ENCODE peak calls at places on chromosomes 13 and 19, in five cellular contexts. G is GM23338, C is neuronal stem cell, V is A549, T is MM.1S. R is an unnamed sample.

GRCh38 chr13:84279166-84279565 is 396.9 kb upstream of the SLITRK1 start:
- DNase-seq in G (no peak), C (no peak), V (no peak), T (no peak), R (no peak)

GRCh38 chr13:99448586-99448985 is 52.7 kb upstream of the TM9SF2 start:
- DNase-seq in G (no peak), C (no peak), V (no peak), T (no peak), R (no peak)

GRCh38 chr13:32530841-32531253 is 7.7 kb downstream of the N4BP2L2 start:
- DNase-seq in G (peak), C (no peak), V (no peak), T (peak), R (peak)

GRCh38 chr13:110284809-110285519 is 22.0 kb downstream of the COL4A1 start:
- DNase-seq in G (no peak), C (no peak), V (no peak), T (no peak), R (no peak)

GRCh38 chr19:38684078-38684861 is 36.8 kb downstream of the ACTN4 start:
- DNase-seq in G (no peak), C (no peak), V (peak), T (peak), R (no peak)

GRCh38 chr13:103282571-103283450 is 216.6 kb upstream of the SLC10A2 start:
- DNase-seq in G (no peak), C (no peak), V (peak), T (no peak), R (no peak)

GRCh38 chr13:93116809-93117208 is 109.8 kb upstream of the GPC6 start:
- DNase-seq in G (peak), C (no peak), V (no peak), T (peak), R (no peak)

GRCh38 chr13:23921451-23921888 is 24.2 kb upstream of the C1QTNF9B start:
- DNase-seq in G (peak), C (peak), V (no peak), T (peak), R (peak)

GRCh38 chr13:111956261-111957151 is 110.4 kb upstream of the SOX1 start:
- DNase-seq in G (no peak), C (no peak), V (no peak), T (no peak), R (no peak)

GRCh38 chr13:113922412-113923118 is 51.3 kb downstream of the C13orf46 start:
- DNase-seq in G (no peak), C (no peak), V (no peak), T (no peak), R (no peak)

GRCh38 chr13:32414580-32414979 is 13.3 kb downstream of the N4BP2L1 start:
- DNase-seq in G (no peak), C (no peak), V (no peak), T (no peak), R (no peak)

DNA sequence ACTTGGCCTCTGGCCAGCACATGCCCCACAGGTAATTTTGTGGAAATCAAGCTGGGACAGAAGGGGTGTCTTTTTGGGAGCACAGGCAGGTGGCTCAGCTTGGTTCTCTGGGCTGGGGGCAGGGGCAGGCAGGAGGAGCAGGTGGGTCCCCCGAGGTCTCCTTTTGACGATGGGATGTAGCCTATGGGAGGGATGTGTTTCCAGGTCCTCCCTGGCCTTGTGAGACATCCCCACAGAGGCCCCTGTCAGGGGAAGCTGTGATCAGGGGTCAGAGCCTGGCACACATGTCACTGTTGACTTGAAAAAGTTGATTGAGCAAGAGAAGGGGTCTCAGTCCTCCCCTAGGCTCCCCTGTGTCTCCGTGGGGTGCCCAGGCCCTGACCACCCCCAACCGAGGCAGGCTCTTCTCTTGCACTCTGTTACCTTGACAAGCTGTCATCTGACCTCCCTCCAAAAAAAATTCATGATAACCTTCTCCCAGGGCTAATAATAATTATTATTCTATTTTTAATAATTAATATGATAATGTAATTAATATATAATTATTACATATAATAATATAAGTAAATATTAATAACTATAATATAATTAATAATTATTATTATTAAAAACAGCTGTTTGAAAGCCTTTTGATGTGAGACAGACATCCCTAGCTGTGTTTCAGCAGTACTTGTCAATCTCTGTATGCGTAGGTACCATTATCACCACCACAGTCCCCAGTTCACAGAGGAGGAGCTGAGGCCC is 116.2 kb downstream of the ZDHHC20 start:
- DNase-seq in G (no peak), C (no peak), V (no peak), T (no peak), R (no peak)
- H3K4me2 ChIP-seq in G (no peak), C (no peak), V (no peak), T (no peak), R (no peak)

DNA sequence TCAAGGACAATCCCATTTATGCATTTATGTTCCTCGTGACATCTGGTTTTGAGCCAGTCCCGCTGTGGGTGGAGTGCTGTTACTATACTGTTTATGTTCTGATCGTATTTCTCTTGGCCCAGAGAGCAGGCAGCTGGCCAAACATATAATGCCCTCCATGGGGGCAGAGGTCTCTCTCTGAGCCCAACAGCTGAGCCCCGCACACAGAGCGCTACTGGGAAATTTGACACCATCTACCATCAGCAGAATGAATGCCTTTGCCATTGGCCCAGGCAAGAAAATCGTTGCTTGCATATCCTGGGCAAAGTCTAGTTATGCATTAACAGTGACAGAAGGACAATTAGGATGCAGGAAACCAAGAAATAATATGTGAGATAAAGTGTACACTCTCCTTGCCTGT is 126.8 kb upstream of the CACNA1A start:
- DNase-seq in G (peak), C (peak), V (no peak), T (no peak), R (no peak)
- H3K4me2 ChIP-seq in G (peak), C (no peak), V (peak), T (no peak), R (no peak)

DNA sequence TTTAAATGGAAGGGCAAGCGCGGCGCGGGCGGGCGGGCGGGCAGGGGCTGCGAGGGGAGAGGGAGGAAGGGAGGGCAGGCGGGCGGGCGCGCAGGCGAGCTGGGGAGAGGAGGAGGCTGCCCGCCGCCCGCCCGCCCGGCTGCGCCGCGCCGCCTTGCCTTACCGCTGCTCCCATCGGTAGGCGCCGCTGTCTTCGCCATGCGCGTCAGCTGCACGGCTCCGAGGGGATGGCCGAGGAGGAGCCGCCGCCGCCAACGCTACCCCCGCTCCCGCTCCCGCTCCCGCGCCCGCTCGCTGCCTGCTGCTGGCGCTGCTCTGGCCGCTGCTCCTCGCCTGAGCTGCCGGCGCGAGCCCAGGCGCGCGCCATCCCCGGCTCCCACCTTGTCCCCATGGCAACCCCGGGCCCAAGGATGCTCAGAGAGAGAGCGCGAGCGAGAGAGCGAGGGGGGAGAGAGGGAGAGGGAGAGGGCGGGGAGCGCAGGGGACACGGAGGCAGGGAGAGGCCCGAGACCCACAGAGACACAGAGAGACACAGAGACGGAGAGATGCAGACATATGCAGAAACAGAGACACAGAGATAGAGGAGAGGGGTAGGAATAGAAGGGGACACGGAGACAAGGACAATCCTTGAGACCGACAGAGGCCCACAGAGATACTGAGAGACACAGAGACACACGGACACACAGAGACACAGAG is 40.3 kb downstream of the DEDD2 start:
- DNase-seq in G (peak), C (peak), V (peak), T (peak), R (peak)
- H3K4me2 ChIP-seq in G (peak), C (peak), V (peak), T (peak), R (peak)

GRCh38 chr19:590750-591098 is 1.0 kb downstream of the HCN2 start:
- DNase-seq in G (no peak), C (no peak), V (no peak), T (no peak), R (no peak)

GRCh38 chr19:588758-589692 is 656 bp upstream of the HCN2 start:
- DNase-seq in G (peak), C (no peak), V (no peak), T (no peak), R (peak)

GRCh38 chr19:591099-591958 is 1.6 kb downstream of the HCN2 start:
- DNase-seq in G (peak), C (peak), V (no peak), T (no peak), R (no peak)

GRCh38 chr19:589693-590395 is at the start of gene HCN2:
- DNase-seq in G (no peak), C (no peak), V (no peak), T (no peak), R (no peak)

DNA sequence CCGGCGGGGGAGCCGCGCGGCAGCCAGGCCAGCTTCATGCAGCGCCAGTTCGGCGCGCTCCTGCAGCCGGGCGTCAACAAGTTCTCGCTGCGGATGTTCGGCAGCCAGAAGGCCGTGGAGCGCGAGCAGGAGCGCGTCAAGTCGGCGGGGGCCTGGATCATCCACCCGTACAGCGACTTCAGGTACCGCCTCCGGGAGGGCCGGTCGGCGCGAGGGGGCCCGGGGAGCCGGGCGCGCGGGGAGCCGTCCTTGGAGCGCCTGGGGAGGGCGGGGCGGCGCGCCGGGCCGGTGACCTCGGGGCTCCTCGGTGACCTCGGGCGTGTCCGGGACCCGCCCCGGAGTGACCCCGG is 690 bp downstream of the HCN2 start:
- DNase-seq in G (no peak), C (no peak), V (no peak), T (no peak), R (no peak)
- H3K4me2 ChIP-seq in G (peak), C (peak), V (peak), T (no peak), R (no peak)

DNA sequence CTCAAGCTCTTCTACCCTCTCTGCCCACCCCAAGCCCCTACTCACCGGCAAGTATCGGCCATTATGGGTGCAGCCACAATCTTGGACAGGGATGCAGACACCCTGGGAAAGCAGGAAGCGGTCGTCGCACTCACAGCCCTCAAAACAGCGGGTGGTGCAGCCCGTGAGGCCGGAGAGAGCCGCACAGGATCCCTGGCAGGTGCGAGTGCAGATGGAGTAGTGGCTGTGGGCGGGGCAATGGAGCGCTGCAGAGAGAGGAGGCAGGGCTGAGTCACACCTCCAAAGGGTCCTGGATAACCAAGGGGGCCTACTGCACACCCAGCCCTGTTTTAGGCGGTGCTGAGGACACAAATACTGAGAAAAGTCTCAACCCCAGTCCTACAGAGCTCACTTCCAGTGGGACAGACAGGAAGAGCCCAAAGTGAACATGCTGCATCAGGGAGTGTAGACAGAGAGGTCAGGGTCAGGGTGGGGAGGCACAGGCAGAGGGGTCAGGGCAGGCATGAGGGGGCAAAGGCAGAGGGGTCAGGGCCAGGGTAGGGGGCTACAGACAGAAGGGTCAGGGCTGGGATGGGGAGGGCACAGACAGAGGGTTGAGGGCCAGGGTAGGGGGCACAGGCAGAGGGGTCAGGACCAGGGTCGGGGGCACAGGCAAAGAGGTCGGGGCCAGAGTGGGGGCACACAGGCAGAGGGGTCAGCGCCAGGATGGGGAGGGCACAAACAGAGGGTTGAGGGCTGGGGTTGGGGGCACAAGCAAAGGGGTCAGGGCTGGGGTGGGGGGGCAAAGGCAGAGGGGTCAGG is 24.2 kb upstream of the FBL start:
- DNase-seq in G (peak), C (no peak), V (no peak), T (no peak), R (no peak)
- H3K4me2 ChIP-seq in G (peak), C (no peak), V (no peak), T (no peak), R (no peak)

GRCh38 chr19:3819989-3820388 is 33.8 kb upstream of the MATK start:
- DNase-seq in G (no peak), C (no peak), V (no peak), T (no peak), R (no peak)
- H3K4me2 ChIP-seq in G (no peak), C (no peak), V (no peak), T (no peak), R (no peak)

R was measured in OCI-LY7.